ENCODE peak calls at places on chromosomes 7 and 10, in four cellular contexts. A is H9, U is mesendoderm, S is IMR-90. O is an unnamed sample.

GRCh38 chr10:6011558-6011957 is 34.2 kb upstream of the IL15RA start:
- DNase-seq in A (no peak), U (no peak), S (no peak), O (no peak)

GRCh38 chr10:76113952-76114351 is 682.5 kb downstream of the LRMDA start:
- DNase-seq in A (no peak), U (peak), S (no peak), O (peak)

GRCh38 chr7:47690902-47691558 is 109.1 kb upstream of the TNS3 start:
- DNase-seq in A (no peak), U (no peak), S (peak), O (no peak)

GRCh38 chr10:72310241-72310633 is 36.5 kb downstream of the DDIT4 start:
- DNase-seq in A (peak), U (peak), S (no peak), O (no peak)

GRCh38 chr10:92181575-92181974 is 109.3 kb downstream of the CPEB3 start:
- DNase-seq in A (no peak), U (peak), S (no peak), O (no peak)

GRCh38 chr10:132833421-132834111 is 47.6 kb upstream of the NKX6-2 start:
- DNase-seq in A (peak), U (no peak), S (no peak), O (no peak)

GRCh38 chr7:99109108-99110051 is 34.5 kb downstream of the SMURF1 start:
- DNase-seq in A (no peak), U (no peak), S (peak), O (no peak)

GRCh38 chr10:111716032-111716431 is 467.5 kb downstream of the GPAM start:
- DNase-seq in A (no peak), U (no peak), S (no peak), O (no peak)

GRCh38 chr7:118872568-118872967 is 648.1 kb downstream of the ANKRD7 start:
- DNase-seq in A (no peak), U (peak), S (no peak), O (no peak)

GRCh38 chr7:18361756-18362155 is 133.8 kb upstream of the HDAC9 start:
- DNase-seq in A (peak), U (peak), S (no peak), O (no peak)

DNA sequence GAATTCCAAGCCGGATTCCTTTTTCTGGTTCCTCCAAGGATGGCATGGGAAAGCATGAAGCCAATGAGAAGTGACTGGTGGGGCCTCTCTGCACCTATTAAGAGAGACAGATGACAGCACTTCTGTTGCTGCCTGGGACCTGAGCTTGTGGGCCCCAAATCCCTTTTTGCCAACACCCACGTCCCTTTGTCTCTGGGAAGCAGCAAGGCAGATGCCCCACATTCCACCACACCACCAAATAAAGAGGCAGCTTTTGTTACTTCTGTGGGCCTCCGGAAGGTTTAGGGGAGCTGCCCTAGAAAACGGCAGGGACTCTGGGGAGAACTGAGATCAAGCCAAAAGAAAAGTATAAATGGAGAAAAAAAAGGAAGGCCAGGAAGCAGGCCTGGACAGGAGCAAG is 3.4 kb downstream of the CCDC136 start:
- DNase-seq in A (no peak), U (no peak), S (no peak), O (no peak)
- H4K8ac ChIP-seq in A (no peak), U (no peak), S (no peak), O (no peak)

GRCh38 chr7:117269895-117270294 is 53.0 kb downstream of the WNT2 start:
- DNase-seq in A (no peak), U (no peak), S (peak), O (no peak)
- H2BK120ac ChIP-seq in A (no peak), U (no peak), S (peak), O (no peak)

DNA sequence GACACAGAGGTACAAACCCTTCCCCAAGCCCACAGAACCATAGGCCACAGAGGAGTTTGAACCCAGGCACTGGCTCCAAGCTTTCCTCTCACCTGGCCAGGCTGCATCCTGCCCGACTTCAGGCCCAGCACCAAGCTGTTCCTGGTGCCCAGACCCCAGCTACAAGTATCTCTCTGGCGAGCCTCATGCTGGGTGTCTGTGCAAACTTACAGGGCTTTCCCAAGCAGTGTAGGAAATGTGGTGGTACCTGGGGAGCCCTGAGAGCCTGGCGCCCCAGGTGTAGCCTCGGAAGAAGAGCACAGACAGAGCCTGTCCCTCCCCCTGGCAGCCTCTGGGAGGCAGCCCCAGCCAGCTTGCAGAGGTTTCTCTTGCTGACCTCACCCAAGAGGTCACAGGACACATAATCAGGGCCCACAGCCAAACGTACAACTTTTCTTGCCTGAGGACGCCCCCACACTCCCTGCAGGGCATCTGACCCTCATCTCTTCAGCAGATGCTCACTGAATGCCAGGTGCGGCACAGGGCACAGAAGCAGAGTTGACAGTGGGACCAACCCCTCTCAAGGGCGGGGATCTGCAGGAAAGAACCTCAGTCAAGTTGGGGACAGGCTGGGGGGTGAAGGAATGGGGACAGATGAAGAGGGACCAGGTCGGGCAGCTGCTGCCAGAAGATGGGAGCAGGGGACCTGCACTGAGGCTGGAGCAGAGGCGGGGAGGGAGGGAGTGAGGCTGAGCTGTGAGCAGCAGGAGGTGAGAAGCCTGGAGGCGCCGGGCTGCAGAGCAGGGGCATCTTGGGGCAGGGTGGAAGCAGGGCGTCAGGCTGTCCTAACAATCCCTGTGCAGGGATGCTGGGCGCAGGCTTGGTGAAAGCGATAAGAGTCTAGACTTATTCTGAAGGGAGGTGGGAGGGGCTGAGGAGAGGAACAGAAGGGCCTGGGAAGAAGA is 16.3 kb upstream of the MYL7 start:
- DNase-seq in A (peak), U (peak), S (no peak), O (no peak)
- H4K8ac ChIP-seq in A (no peak), U (no peak), S (no peak), O (no peak)

GRCh38 chr10:130936844-130937243 is 374.7 kb downstream of the TCERG1L start:
- DNase-seq in A (no peak), U (no peak), S (no peak), O (no peak)
- H2BK120ac ChIP-seq in A (no peak), U (no peak), S (no peak), O (no peak)

DNA sequence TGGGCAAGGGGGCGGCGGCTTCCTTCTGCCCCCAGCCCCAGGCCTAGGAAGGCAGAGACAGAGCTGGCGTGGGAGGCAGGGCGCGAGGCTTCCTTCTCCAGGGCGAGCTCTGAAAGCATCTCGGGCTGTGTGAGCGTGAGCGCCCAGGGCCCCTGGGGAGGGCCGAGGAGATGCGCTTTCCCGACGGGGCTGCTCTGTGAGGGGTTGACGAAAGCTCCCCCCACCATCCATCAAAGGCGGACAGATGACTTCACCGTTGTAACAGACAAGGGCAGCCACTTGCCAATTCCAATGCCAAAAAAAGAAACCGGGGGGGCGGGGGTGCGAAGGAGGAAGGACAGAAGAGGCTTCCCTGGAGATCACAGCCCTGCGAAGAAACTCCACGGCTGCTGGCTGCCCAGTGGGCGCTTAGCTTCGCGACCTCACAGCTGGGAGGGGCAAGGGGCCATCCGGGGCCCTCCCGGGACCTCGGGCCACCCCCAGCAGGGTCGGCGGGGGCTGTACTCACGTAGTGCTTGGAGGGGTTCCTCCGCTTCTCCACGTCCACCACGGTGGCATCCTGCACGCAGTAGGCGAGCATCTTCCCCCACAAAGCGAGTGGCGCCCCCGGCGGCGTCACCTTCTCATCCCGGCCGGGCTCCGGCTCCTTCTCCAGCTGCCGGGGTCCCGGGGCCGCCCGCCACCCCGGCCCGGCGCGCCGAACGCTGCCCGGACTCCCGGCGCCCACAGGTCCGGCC is 521 bp downstream of the SH3PXD2A start:
- DNase-seq in A (peak), U (peak), S (peak), O (no peak)
- H4K8ac ChIP-seq in A (no peak), U (no peak), S (no peak), O (no peak)

GRCh38 chr10:17007381-17007780 is 122.2 kb downstream of the CUBN start:
- DNase-seq in A (no peak), U (no peak), S (no peak), O (no peak)

GRCh38 chr10:17009228-17009700 is 120.3 kb downstream of the CUBN start:
- DNase-seq in A (no peak), U (no peak), S (peak), O (no peak)

GRCh38 chr10:17005621-17006566 is 123.7 kb downstream of the CUBN start:
- DNase-seq in A (no peak), U (no peak), S (no peak), O (no peak)

GRCh38 chr10:17006631-17007161 is 122.9 kb downstream of the CUBN start:
- DNase-seq in A (no peak), U (peak), S (peak), O (no peak)

DNA sequence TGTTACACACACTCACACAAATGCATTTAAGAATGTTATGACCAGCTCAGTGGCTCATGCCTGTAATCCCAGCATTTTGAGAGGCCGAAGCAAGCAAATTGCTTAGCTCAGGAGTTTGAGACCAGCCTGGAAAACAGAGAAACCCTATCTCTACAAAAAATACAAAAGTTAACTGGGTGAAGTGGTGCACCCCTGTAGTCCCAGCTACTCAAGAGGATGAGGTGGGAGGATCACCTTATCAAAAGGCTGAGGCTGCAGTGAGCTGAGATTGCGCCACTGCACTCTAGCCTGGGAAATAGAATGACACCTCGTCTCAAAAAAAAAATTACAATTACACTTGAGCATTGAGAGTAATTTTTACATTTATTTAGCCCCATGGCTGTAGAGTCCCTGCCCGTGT is 121.8 kb downstream of the CUBN start:
- DNase-seq in A (no peak), U (no peak), S (no peak), O (no peak)
- H2BK120ac ChIP-seq in A (no peak), U (no peak), S (peak), O (no peak)

GRCh38 chr7:95479992-95480624 is 5.6 kb upstream of the ASB4 start:
- DNase-seq in A (no peak), U (no peak), S (no peak), O (no peak)
- H4K8ac ChIP-seq in A (no peak), U (no peak), S (no peak), O (no peak)

GRCh38 chr10:21495002-21495685 is 30.3 kb downstream of the SKIDA1 start:
- DNase-seq in A (no peak), U (peak), S (peak), O (no peak)
- H2BK120ac ChIP-seq in A (no peak), U (peak), S (no peak), O (no peak)

DNA sequence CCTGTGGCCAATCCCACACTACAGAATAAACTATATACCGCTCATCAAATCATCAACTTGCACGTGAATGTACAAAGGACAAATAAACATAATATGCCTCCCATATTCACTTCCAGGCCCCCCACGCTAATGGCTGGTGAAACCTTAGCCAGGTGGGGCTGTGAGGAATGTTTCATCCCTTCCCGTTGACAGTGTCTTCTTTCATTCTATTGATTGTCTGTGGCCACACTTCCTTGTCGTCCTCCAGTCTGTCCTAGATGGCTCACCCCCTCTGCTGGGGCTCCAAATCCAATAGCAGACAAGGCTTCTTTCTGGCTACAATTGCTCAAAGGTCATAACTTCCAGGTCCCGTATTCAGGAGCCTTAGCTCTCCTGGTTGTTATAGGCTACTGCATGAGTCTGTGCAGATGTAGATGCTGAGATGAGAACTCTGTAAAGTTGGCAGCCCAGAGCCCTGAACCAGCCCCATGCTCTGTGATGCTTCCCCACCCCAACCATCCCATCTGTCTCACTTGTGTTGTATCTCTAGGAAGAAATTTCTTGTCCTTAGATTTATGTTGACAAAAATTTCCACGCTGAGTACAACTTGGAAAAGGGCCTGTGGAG is 61.4 kb upstream of the EEPD1 start:
- DNase-seq in A (no peak), U (no peak), S (no peak), O (no peak)
- H4K8ac ChIP-seq in A (no peak), U (no peak), S (no peak), O (no peak)

DNA sequence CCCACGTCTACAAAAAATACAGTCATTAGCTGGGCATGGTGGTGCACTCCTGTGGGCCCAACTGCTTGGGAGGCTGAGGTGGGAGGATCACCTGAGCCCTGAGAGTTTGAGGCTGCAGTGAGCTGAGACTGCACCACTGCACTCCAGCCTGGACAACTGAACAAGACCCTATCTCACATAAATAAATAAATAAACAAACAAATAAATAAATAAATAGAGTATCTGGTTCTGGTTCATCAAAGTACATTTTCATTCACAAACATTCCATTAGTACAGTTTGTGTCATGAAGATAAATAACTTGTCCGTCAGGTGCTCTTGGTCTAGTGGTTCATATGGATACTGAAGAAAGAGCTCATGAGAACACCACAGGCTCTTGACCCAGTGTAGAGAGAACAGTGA is 96.4 kb downstream of the RSU1 start:
- DNase-seq in A (no peak), U (no peak), S (no peak), O (no peak)
- H2BK120ac ChIP-seq in A (no peak), U (no peak), S (no peak), O (no peak)